ENCODE peak calls at places on chromosomes 7 and 10, in ten cellular contexts. D is effector memory CD4-positive, alpha-beta T cell; A is body of pancreas; Y is PC-3; P is pancreas; U is DND-41; J is SJCRH30; Z is stomach; X is fibroblast of pulmonary artery; S is tibial artery. Q is an unnamed sample.

GRCh38 chr7:38929460-38930171 is 20.6 kb upstream of the VPS41 start:
- DNase-seq in D (no peak), A (peak), Y (no peak), P (no peak), U (no peak), J (no peak), Z (no peak), X (peak), S (no peak), Q (no peak)

GRCh38 chr7:23863209-23863798 is 153.3 kb downstream of the STK31 start:
- DNase-seq in D (no peak), A (no peak), Y (peak), P (no peak), U (peak), J (peak), Z (no peak), X (peak), S (no peak), Q (peak)

GRCh38 chr7:1046722-1047679 is 2.7 kb downstream of the GPR146 start:
- DNase-seq in D (peak), A (peak), Y (peak), P (peak), U (no peak), J (no peak), Z (peak), X (no peak), S (no peak), Q (peak)

GRCh38 chr7:147053761-147054160 is 937.2 kb downstream of the CNTNAP2 start:
- DNase-seq in D (no peak), A (no peak), Y (no peak), P (no peak), U (no peak), J (no peak), Z (no peak), X (no peak), S (no peak), Q (no peak)

GRCh38 chr7:113392841-113393540 is 274.6 kb upstream of the SMIM30 start:
- DNase-seq in D (no peak), A (no peak), Y (no peak), P (no peak), U (no peak), J (peak), Z (no peak), X (no peak), S (no peak), Q (no peak)

GRCh38 chr10:81251457-81252115 is 623.4 kb upstream of the NRG3 start:
- DNase-seq in D (no peak), A (no peak), Y (no peak), P (no peak), U (no peak), J (no peak), Z (no peak), X (no peak), S (no peak), Q (no peak)

GRCh38 chr10:128375171-128375570 is 248.9 kb upstream of the MKI67 start:
- DNase-seq in D (no peak), A (no peak), Y (no peak), P (no peak), U (no peak), J (no peak), Z (no peak), X (no peak), S (no peak), Q (no peak)

GRCh38 chr10:102773986-102774385 is 30.2 kb downstream of the WBP1L start:
- DNase-seq in D (no peak), A (no peak), Y (no peak), P (no peak), U (no peak), J (no peak), Z (no peak), X (no peak), S (peak), Q (peak)

GRCh38 chr10:4941540-4942330 is 21.5 kb upstream of the AKR1C1 start:
- DNase-seq in D (no peak), A (peak), Y (peak), P (no peak), U (no peak), J (no peak), Z (peak), X (peak), S (no peak), Q (no peak)

GRCh38 chr7:71925663-71926062 is 486.5 kb downstream of the CALN1 start:
- DNase-seq in D (no peak), A (no peak), Y (no peak), P (no peak), U (no peak), J (peak), Z (no peak), X (no peak), S (no peak), Q (no peak)

GRCh38 chr7:103636153-103636552 is 190.1 kb upstream of the SLC26A5 start:
- DNase-seq in D (no peak), A (no peak), Y (peak), P (no peak), U (no peak), J (peak), Z (no peak), X (peak), S (no peak), Q (no peak)

GRCh38 chr10:104077282-104078151 is 8.2 kb downstream of the COL17A1 start:
- DNase-seq in D (no peak), A (no peak), Y (no peak), P (no peak), U (no peak), J (no peak), Z (no peak), X (no peak), S (no peak), Q (no peak)

GRCh38 chr10:103476046-103476768 is 2.8 kb downstream of the CALHM3 start:
- DNase-seq in D (no peak), A (no peak), Y (no peak), P (no peak), U (no peak), J (peak), Z (no peak), X (peak), S (no peak), Q (no peak)

DNA sequence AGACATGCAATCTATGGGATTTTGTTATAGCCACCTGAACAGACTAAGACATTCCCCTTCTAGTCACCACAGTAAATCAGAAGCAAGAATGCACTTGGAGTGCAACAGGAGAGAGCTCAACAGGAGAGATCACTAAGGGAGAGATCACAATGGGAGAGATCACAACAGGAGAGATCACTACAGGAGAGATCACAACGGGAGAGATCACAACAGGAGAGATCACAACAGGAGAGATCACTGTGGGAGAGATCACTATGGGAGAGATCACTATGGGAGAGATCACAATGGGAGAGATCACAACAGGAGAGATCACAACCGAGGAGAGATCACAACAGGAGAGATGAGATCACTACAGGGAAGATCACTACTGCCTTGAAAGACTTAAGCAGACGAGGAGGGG is 238.5 kb upstream of the PITRM1 start:
- DNase-seq in D (no peak), A (no peak), Y (no peak), P (no peak), U (no peak), J (no peak), Z (no peak), X (no peak), S (no peak), Q (no peak)
- H3K4me3 ChIP-seq in D (no peak), A (no peak), Y (no peak), P (no peak), U (no peak), J (no peak), Z (no peak), X (no peak), S (no peak), Q (no peak)

GRCh38 chr7:158463317-158463716 is 124.3 kb downstream of the PTPRN2 start:
- DNase-seq in D (no peak), A (no peak), Y (no peak), P (no peak), U (no peak), J (no peak), Z (no peak), X (no peak), S (no peak), Q (no peak)
- H3K4me3 ChIP-seq in D (no peak), A (no peak), Y (no peak), P (no peak), U (no peak), J (no peak), Z (no peak), X (no peak), S (no peak), Q (no peak)

DNA sequence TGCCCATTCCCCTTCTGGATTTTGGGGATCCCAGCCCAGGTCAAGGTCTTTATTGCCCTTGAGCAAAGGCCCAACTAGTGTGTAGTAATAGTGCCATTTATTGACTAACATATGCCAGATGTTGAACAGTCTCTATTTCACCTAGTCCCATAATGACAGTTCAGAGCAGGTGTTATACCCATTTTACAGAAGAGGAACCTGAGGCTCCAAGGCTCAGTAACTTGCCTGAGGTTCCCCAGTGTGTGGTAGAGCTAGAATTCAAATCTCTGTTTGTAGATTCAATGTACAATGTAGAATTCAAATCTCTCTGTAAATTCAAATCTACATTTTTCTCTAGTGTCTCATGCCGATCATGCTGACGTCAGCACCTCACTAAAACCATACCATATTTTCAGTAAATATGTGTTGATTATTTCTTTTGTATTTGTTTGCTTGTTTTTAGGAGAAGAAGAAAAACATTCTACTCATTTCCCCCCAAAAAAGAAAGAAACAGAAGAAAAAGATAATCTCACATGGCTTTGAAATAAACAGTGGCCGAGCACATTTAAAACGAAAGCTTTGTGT is 329.7 kb downstream of the PRPF18 start:
- DNase-seq in D (no peak), A (no peak), Y (no peak), P (no peak), U (no peak), J (no peak), Z (no peak), X (no peak), S (no peak), Q (no peak)
- H3K4me3 ChIP-seq in D (no peak), A (no peak), Y (no peak), P (no peak), U (no peak), J (no peak), Z (no peak), X (no peak), S (no peak), Q (no peak)

GRCh38 chr7:102175423-102176170 is 111.1 kb upstream of the SH2B2 start:
- DNase-seq in D (no peak), A (no peak), Y (no peak), P (no peak), U (no peak), J (no peak), Z (no peak), X (no peak), S (no peak), Q (no peak)

GRCh38 chr7:102169651-102170416 is 116.8 kb upstream of the SH2B2 start:
- DNase-seq in D (no peak), A (peak), Y (no peak), P (peak), U (no peak), J (no peak), Z (no peak), X (peak), S (no peak), Q (no peak)

GRCh38 chr7:102173669-102174068 is 113.0 kb upstream of the SH2B2 start:
- DNase-seq in D (no peak), A (no peak), Y (no peak), P (no peak), U (no peak), J (no peak), Z (no peak), X (no peak), S (no peak), Q (no peak)

GRCh38 chr7:102167254-102167653 is 119.4 kb upstream of the SH2B2 start:
- DNase-seq in D (no peak), A (no peak), Y (no peak), P (no peak), U (no peak), J (no peak), Z (no peak), X (no peak), S (no peak), Q (no peak)

DNA sequence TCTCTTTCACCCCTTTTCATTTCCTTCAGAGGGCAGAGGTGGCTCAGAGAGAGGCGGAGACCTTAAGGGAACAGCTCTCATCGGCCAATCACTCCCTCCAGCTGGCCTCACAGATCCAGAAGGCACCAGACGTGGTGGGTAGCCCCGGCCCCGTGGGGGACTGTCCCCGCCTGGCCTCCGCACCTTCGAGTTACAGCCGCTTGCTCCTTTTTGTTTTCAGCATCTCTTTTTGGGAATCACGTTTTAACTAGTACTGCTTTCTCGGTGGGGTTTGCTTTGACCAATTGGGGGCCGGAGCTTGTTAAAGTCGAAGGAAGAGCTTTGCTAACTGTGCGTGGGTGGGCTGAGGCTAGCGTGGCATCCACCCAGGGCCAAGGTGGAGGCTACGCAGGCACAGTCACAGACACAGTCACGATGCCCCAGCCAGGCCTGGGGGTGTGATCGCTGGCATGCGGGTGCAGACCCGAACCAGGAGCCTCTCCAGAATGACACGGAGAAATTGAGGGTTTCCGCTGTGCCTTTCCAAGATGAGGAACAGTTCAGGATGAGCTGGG is 116.2 kb upstream of the SH2B2 start:
- DNase-seq in D (no peak), A (no peak), Y (no peak), P (no peak), U (no peak), J (no peak), Z (no peak), X (peak), S (no peak), Q (no peak)
- H3K4me3 ChIP-seq in D (no peak), A (no peak), Y (no peak), P (no peak), U (no peak), J (no peak), Z (no peak), X (no peak), S (no peak), Q (no peak)

DNA sequence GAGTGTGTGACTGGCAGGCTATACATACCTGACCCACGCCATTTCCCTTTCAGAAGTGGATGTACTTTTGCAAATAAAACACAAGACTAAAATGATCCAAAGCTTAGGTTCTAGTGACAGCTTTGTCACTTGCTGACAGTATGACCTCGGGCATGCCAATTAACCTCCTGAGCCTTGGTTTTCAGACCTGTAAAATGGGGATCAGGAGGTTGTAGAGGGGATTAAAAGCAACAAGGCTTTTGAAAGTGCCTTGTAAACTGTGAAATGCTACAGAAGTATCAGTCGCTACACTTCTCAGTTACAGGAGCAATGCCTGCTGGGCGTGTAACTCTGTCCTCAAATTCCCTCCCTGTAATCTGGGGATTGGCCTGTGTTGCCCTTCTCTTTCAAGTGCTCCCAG is 8.7 kb upstream of the GRB10 start:
- DNase-seq in D (no peak), A (no peak), Y (no peak), P (no peak), U (no peak), J (no peak), Z (no peak), X (no peak), S (no peak), Q (no peak)
- H3K4me3 ChIP-seq in D (no peak), A (peak), Y (peak), P (peak), U (no peak), J (no peak), Z (peak), X (peak), S (peak), Q (no peak)

DNA sequence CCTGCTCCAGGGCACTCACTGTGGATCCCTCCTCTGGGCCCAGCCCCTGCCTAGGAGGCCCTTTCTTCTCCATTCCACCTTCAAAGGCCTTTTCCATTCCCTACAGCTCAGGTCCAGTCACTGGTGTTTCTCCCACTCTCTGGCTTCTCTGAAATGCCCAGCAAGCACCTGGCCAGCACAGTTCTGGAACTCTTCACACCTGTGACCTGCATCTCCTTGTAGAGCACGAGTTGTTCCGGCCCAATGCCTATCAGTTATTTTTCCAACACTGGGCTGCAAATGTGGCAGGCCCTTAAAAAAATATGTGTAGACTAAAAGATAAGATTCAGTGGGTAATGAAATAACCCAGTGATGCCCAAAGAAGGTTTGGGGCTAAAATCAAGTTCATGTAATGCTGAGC is 87.1 kb downstream of the PRLHR start:
- DNase-seq in D (no peak), A (no peak), Y (no peak), P (no peak), U (no peak), J (no peak), Z (no peak), X (no peak), S (no peak), Q (no peak)
- H3K4me3 ChIP-seq in D (no peak), A (no peak), Y (no peak), P (no peak), U (no peak), J (no peak), Z (no peak), X (no peak), S (no peak), Q (no peak)

GRCh38 chr7:7535688-7536087 is at the start of gene COL28A1:
- DNase-seq in D (no peak), A (no peak), Y (no peak), P (no peak), U (no peak), J (no peak), Z (no peak), X (no peak), S (no peak), Q (no peak)

GRCh38 chr7:7539152-7539551 is 3.5 kb upstream of the COL28A1 start:
- DNase-seq in D (no peak), A (no peak), Y (no peak), P (no peak), U (no peak), J (no peak), Z (no peak), X (no peak), S (no peak), Q (no peak)

GRCh38 chr7:7534031-7534430 is 1.6 kb downstream of the COL28A1 start:
- DNase-seq in D (no peak), A (no peak), Y (no peak), P (no peak), U (no peak), J (no peak), Z (no peak), X (no peak), S (no peak), Q (no peak)

GRCh38 chr7:7537711-7538110 is 2.0 kb upstream of the COL28A1 start:
- DNase-seq in D (no peak), A (no peak), Y (no peak), P (no peak), U (no peak), J (no peak), Z (no peak), X (no peak), S (no peak), Q (no peak)

DNA sequence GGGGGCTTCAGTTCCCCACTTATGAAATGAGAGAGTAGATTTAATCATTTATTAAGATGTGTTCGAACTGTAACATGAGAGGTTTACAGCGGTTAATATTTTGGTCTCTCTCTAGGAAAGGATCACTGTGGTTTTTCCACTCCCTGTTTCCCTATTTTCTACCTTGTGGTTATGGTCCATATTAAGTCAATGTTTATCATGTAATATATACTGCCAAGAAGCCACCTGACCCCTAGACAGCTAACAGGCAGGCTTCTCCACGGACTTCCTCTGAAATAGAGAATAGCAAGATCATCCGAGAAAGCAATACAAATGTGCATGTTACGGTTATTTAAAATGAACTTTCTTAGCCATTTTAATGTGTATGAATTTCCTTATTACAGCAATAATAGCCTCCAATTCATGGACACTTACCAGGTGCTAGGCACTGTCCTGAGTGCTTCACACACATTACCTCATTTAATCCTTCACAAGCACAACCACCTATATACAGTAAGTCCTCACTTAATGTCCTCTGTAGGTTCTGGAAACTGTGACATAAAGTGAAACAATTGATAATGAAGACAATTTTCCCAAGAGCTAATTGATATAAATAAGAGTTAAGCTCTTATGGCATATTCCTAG is 835 bp upstream of the COL28A1 start:
- DNase-seq in D (no peak), A (no peak), Y (peak), P (no peak), U (no peak), J (no peak), Z (no peak), X (no peak), S (no peak), Q (no peak)
- H3K4me3 ChIP-seq in D (no peak), A (no peak), Y (no peak), P (no peak), U (no peak), J (no peak), Z (no peak), X (no peak), S (no peak), Q (no peak)

DNA sequence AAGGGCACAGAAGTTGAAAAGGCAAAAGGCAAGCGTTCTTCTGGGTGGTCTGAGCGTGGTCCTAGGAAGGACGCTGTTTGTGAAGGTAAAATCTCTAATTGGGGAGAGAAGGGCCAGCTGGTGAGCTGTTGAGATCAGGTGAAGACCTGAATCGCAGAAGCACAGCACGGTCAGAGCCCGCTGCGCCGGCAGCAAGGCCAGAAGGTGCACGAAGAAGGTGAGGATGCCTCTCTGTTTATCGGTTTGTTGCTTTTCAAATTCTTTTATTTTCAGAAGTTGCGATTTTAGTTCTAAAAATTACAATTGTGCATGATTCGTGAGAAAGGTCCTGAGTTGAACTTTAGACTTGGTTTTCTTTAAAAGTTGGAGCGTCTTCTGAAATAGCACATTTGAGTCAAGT is 247.8 kb upstream of the FOXK1 start:
- DNase-seq in D (no peak), A (no peak), Y (no peak), P (no peak), U (no peak), J (no peak), Z (no peak), X (no peak), S (no peak), Q (no peak)
- H3K4me3 ChIP-seq in D (no peak), A (no peak), Y (no peak), P (no peak), U (no peak), J (no peak), Z (no peak), X (no peak), S (no peak), Q (no peak)

GRCh38 chr10:13388478-13388877 is 40.4 kb upstream of the SEPHS1 start:
- DNase-seq in D (no peak), A (no peak), Y (no peak), P (no peak), U (no peak), J (no peak), Z (no peak), X (no peak), S (no peak), Q (no peak)

GRCh38 chr10:13386021-13386420 is 37.9 kb upstream of the SEPHS1 start:
- DNase-seq in D (no peak), A (no peak), Y (no peak), P (no peak), U (no peak), J (no peak), Z (no peak), X (no peak), S (no peak), Q (no peak)

GRCh38 chr10:13382759-13383753 is 35.0 kb upstream of the SEPHS1 start:
- DNase-seq in D (no peak), A (peak), Y (peak), P (no peak), U (no peak), J (no peak), Z (peak), X (no peak), S (no peak), Q (no peak)
- H3K4me3 ChIP-seq in D (peak), A (peak), Y (peak), P (peak), U (no peak), J (no peak), Z (peak), X (no peak), S (no peak), Q (no peak)

Q was measured in Jurkat, Clone E6-1.